ENCODE peak calls at places on chromosomes 12 and 14, in four cellular contexts. C, Y, Q and K are unnamed samples.

GRCh38 chr12:10624631-10625030 is 11.2 kb upstream of the MAGOHB start:
- DNase-seq in Q (no peak), C (no peak), Y (no peak), K (no peak)

GRCh38 chr12:109822951-109823411 is 10.2 kb downstream of the TRPV4 start:
- DNase-seq in C (no peak), Q (no peak), Y (peak; percentile 79), K (peak; percentile 13)

GRCh38 chr14:75283884-75284563 is 5.4 kb downstream of the FOS start:
- DNase-seq in Q (peak; percentile 78), C (no peak), Y (no peak), K (peak; percentile 69)

GRCh38 chr14:59330455-59330854 is 134.7 kb downstream of the GPR135 start:
- DNase-seq in Y (no peak), C (peak; percentile 61), Q (peak; percentile 15), K (no peak)

GRCh38 chr14:104651876-104652260 is 37.5 kb upstream of the INF2 start:
- DNase-seq in Q (no peak), Y (no peak), C (no peak), K (no peak)

GRCh38 chr12:47741340-47741703 is 16.0 kb upstream of the ENDOU start:
- DNase-seq in Y (no peak), Q (peak; percentile 50), C (peak; percentile 38), K (no peak)

GRCh38 chr14:90388437-90388836 is 8.4 kb upstream of the CALM1 start:
- DNase-seq in C (peak; percentile 77), Q (peak; percentile 71), Y (no peak), K (peak; percentile 87)

GRCh38 chr12:24222968-24223367 is 273.5 kb upstream of the SOX5 start:
- DNase-seq in C (peak; percentile 85), Q (peak; percentile 70), Y (no peak), K (peak; percentile 80)

GRCh38 chr14:59918824-59919581 is 941 bp upstream of the LRRC9 start:
- DNase-seq in Y (no peak), Q (peak; percentile 56), C (peak; percentile 55), K (peak; percentile 35)

GRCh38 chr12:113161415-113162016 is 12.0 kb downstream of the CFAP73 start:
- DNase-seq in C (peak; percentile 10), Q (no peak), Y (no peak), K (peak; percentile 9)

GRCh38 chr14:104285483-104285790 is 147.1 kb downstream of the KIF26A start:
- DNase-seq in Y (no peak), C (no peak), Q (no peak), K (no peak)

GRCh38 chr14:47485421-47485820 is 190.0 kb downstream of the MDGA2 start:
- DNase-seq in C (no peak), Q (no peak), Y (no peak), K (no peak)

GRCh38 chr12:90682398-90682797 is 272.6 kb downstream of the CCER1 start:
- DNase-seq in Q (peak; percentile 4), C (peak; percentile 86), Y (no peak), K (no peak)

GRCh38 chr14:95098984-95099599 is 58.2 kb downstream of the DICER1 start:
- DNase-seq in Y (peak; percentile 64), Q (peak; percentile 75), C (peak; percentile 62), K (peak; percentile 58)

GRCh38 chr12:101877816-101878811 is 734 bp downstream of the DRAM1 start:
- DNase-seq in Y (no peak), Q (peak; percentile 32), C (peak; percentile 31), K (peak; percentile 18)

GRCh38 chr12:122282066-122282465 is 15.8 kb upstream of the VPS33A start:
- DNase-seq in C (peak; percentile 75), Q (peak; percentile 73), Y (no peak), K (peak; percentile 32)

GRCh38 chr14:104688755-104689619 is at the start of gene INF2:
- DNase-seq in C (peak; percentile 47), Y (no peak), Q (peak; percentile 65), K (no peak)

GRCh38 chr14:45246151-45246550 is 6.9 kb downstream of the MIS18BP1 start:
- DNase-seq in Y (no peak), C (no peak), Q (no peak), K (no peak)

DNA sequence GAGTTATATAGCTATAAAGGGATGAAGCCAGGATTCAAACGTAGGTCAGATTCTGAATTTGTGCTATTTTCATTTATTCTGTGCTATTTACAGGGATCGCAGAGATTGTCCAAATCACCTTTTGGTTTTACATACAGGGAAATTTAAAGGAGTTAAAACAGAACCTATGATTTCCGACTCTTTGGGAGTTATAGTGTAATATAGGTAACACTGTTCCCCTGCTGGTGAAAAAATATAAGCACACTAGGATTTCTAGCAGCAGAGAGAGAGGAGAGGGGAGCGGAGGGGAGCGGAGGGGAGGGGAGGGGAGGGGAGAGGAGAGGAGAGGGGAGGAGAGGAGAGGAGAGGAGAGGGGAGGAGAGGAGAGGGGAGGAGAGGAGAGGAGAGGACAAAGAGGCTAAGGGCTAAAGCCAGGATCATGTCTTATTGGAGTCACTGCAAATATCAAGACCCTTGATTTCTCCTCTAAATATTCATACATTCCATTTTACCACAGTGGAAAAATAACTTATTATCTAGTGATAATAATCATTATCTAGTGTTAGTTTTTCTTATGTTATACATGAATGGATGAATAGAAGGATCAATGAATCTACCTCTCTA is 46.2 kb upstream of the KCNH5 start:
- DNase-seq in C (no peak), Y (no peak), Q (no peak), K (no peak)
- TF ChIP-seq CTCF in C (no peak), Y (no peak), Q (no peak), K (no peak)

GRCh38 chr12:104276192-104277131 is 27.1 kb upstream of the EID3 start:
- DNase-seq in Q (no peak), Y (no peak), C (no peak), K (no peak)
- H3K4me3 ChIP-seq in Q (no peak overlapping the region), Y (peak overlapping the region; percentile 56), C (no peak overlapping the region), K (no peak overlapping the region)

DNA sequence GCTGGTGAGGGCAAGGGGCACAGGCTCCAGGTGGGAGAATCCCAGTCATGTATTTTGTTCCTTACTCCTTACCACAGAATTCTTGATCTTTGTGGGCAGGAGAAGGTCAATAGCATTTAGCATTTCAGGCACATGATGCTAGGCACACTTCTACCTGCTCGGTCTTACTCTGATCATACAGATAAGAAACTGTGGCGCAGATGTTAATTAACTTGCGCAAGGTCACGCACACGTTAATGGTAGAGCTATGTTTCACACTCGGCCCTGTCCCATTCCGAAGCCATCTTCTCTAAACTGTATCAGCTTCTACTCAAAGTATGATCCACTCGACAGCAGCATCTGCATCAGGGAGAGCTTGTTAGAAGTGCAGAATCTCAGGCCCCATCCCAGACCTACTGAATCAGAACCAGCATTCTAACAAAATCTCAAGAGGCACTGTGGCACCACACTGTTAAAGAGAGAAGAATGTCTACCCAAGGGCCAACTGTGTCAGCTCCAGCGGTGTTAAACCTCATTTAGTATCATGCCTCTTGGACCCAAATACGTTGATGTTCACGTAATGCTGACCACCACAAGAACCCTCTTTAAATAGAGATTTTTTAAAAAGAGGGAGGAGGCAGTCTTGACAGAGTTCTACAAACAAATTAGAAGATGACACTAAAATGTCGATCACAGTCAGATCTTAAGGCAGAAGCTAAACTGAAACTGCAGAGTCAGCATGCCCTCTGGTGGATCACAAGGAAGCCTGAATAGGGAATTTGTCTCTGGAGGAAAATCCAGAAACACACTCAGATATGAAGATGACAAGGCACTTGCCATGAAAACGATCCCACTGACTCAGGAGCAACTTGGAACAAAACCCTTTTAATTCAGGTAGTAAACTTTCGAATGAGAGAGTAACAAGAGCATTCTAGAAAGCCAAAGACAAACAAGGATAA is 7.3 kb downstream of the STXBP6 start:
- DNase-seq in Y (no peak), C (peak; percentile 54), Q (peak; percentile 75), K (no peak)
- TF ChIP-seq CTCF in Y (peak; percentile 40), C (peak; percentile 67), Q (peak; percentile 38), K (peak; percentile 10)

GRCh38 chr12:46384451-46385301 is 12.1 kb upstream of the SLC38A2 start:
- DNase-seq in Y (no peak), C (no peak), Q (peak; percentile 70), K (no peak)

GRCh38 chr12:46382425-46382973 is 9.9 kb upstream of the SLC38A2 start:
- DNase-seq in Q (no peak), C (peak; percentile 70), Y (no peak), K (no peak)

GRCh38 chr12:46380881-46381280 is 8.3 kb upstream of the SLC38A2 start:
- DNase-seq in Y (no peak), Q (peak; percentile 71), C (no peak), K (no peak)

GRCh38 chr12:46383654-46384450 is 11.3 kb upstream of the SLC38A2 start:
- DNase-seq in Y (peak; percentile 92), Q (peak; percentile 99), C (peak; percentile 96), K (peak; percentile 81)

DNA sequence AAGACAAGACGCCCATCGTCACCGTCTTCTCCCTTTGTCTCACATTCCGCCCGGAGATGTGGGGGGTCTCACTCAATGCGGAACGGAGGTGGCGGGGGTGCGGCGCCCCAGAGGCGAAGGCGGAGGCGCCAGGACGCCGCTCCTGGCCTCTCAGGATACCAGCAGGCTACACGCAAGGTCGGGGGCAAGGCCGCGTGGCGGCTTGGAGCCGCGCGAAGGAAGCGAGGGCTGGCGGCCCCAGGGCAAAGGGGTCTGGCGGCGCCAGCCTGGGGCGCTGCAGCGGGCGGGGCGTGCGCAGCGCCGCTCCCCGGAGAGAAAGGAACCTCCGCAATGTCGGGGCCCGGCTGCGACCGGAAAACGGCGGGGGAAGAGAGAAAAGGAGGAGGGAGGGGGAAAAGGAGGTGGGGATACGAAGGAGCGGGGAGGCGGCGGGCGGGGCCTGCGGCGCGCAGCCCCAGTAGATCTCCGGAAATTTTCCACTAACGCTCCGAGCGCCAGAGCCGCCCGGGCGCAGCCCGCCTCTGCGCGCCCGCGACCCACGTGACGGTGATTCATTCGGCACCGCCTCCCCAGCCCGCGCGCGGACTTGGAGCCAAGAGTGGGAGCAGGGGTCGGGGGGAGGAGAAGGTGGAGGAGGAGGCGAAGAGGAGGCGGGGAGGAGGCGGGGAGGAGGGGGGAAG is 10.5 kb upstream of the SLC38A2 start:
- DNase-seq in C (peak; percentile 99), Q (peak; percentile 99), Y (peak; percentile 98), K (peak; percentile 85)
- H3K4me3 ChIP-seq in C (peak overlapping the region; percentile 70), Q (peak overlapping the region; percentile 73), Y (peak overlapping the region; percentile 76), K (peak overlapping the region; percentile 77)

DNA sequence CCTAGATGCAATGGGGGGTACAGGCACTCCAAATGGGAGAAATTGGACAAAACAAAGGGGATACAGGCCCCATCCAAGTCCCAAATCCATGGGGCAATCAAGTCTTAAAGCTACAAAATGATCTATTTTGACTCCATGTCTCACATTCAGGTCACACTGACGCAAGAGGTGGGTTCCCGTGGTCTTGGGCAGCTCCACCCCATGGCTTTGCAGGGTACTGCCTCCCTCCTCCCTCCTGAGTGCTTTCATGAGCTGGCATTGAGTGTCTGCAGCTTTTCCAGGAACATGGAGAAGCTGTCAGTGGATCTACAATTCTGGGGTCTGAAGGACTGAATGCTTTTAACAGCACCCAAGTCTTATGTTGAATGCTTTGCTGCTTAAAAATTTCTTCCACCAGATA is 274.5 kb upstream of the LRIG3 start:
- DNase-seq in Y (no peak), C (no peak), Q (no peak), K (no peak)
- TF ChIP-seq CTCF in Y (no peak), C (no peak), Q (no peak), K (no peak)

DNA sequence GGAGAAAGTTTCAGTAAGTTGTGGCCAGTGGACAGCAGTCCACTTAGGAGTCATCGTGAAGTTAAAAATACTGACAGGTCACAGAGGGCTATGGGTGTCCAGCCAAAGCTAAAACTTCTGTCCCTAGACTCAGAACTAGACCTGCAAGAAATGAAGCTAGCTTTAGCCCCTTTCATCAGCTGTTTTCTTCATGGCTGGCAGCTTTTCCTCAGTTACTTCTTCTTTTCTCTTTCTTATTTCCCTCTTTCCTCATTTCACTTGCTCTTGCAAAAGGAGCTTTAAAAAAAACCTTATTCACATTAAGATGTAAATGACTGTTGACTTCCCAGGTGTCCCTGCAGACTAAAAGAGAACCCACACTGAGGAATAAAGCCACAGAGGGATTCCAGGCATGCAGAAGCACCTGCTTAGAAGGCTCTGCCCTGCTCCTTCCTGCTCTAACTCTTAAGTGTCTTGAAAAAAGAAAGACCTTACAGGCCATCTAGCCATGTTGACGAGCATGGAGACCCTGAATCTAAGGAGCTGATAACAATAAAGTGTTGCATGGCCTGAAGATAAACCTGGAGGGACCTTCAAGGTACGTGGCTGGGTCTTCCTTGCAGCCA is 69.7 kb upstream of the CCND2 start:
- DNase-seq in Y (no peak), Q (no peak), C (no peak), K (no peak)
- H3K4me3 ChIP-seq in Y (no peak overlapping the region), Q (no peak overlapping the region), C (no peak overlapping the region), K (no peak overlapping the region)

GRCh38 chr14:67556671-67557070 is 23.6 kb downstream of the PLEKHH1 start:
- DNase-seq in C (no peak), Q (no peak), Y (no peak), K (no peak)
- TF ChIP-seq CTCF in C (no peak), Q (no peak), Y (no peak), K (no peak)